ENCODE peak calls at places on chromosome 21, in ten cellular contexts. U is GM13977, Q is A673, H is astrocyte of the spinal cord, B is progenitor cell of endocrine pancreas, P is breast epithelium, I is MCF 10A, O is left lung, K is left ventricle myocardium inferior, R is neural crest cell. Y is an unnamed sample.

GRCh38 chr21:17746920-17747319 is 72.2 kb downstream of the C21orf91 start:
- DNase-seq in U (no peak), Q (no peak), H (no peak), B (no peak), P (no peak), I (no peak), O (no peak), K (no peak), R (no peak), Y (no peak)

GRCh38 chr21:44486302-44486701 is 31.0 kb downstream of the LRRC3 start:
- DNase-seq in U (no peak), Q (no peak), H (no peak), B (no peak), P (no peak), I (no peak), O (no peak), K (no peak), R (no peak), Y (no peak)

GRCh38 chr21:46008893-46009635 is 27.5 kb downstream of the COL6A1 start:
- DNase-seq in U (no peak), Q (no peak), H (no peak), B (no peak), P (peak; percentile 40), I (no peak), O (no peak), K (no peak), R (no peak), Y (no peak)

GRCh38 chr21:45874716-45875415 is 106.7 kb upstream of the COL6A1 start:
- DNase-seq in U (no peak), Q (peak; percentile 62), H (peak; percentile 98), B (no peak), P (no peak), I (peak; percentile 93), O (peak; percentile 66), K (no peak), R (no peak), Y (no peak)

GRCh38 chr21:26794597-26795397 is 50.4 kb downstream of the ADAMTS1 start:
- DNase-seq in U (no peak), Q (no peak), H (no peak), B (no peak), P (no peak), I (no peak), O (no peak), K (no peak), R (no peak), Y (no peak)

GRCh38 chr21:38806153-38806941 is 618 bp downstream of the ETS2 start:
- DNase-seq in U (peak; percentile 62), Q (peak; percentile 11), H (no peak), B (peak; percentile 27), P (no peak), I (no peak), O (peak; percentile 46), K (peak; percentile 53), R (peak; percentile 40), Y (peak; percentile 61)

GRCh38 chr21:32336711-32337110 is 38.1 kb downstream of the MRAP start:
- DNase-seq in U (no peak), Q (peak; percentile 30), H (peak; percentile 52), B (no peak), P (no peak), I (peak; percentile 59), O (no peak), K (no peak), R (no peak), Y (no peak)

GRCh38 chr21:35509004-35509704 is 460.1 kb upstream of the RUNX1 start:
- DNase-seq in U (no peak), Q (no peak), H (no peak), B (no peak), P (no peak), I (no peak), O (no peak), K (no peak), R (no peak), Y (no peak)

GRCh38 chr21:15549671-15550070 is 180.1 kb upstream of the USP25 start:
- DNase-seq in U (no peak), Q (peak; percentile 8), H (peak; percentile 2), B (no peak), P (no peak), I (peak; percentile 2), O (no peak), K (no peak), R (no peak), Y (no peak)

GRCh38 chr21:15558884-15559283 is 170.9 kb upstream of the USP25 start:
- DNase-seq in U (no peak), Q (no peak), H (no peak), B (no peak), P (no peak), I (no peak), O (no peak), K (no peak), R (no peak), Y (no peak)

GRCh38 chr21:15557925-15558324 is 171.9 kb upstream of the USP25 start:
- DNase-seq in U (no peak), Q (peak; percentile 82), H (no peak), B (no peak), P (no peak), I (no peak), O (no peak), K (no peak), R (no peak), Y (no peak)

GRCh38 chr21:15552914-15553491 is 176.8 kb upstream of the USP25 start:
- DNase-seq in U (no peak), Q (peak; percentile 22), H (peak; percentile 37), B (no peak), P (no peak), I (peak; percentile 41), O (no peak), K (no peak), R (no peak), Y (peak; percentile 4)
- TF ChIP-seq CTCF in U (peak; percentile 26), Q (peak; percentile 52), H (peak; percentile 58), B (peak; percentile 44), P (peak; percentile 19), I (peak; percentile 40), O (peak; percentile 33), K (peak; percentile 45), R (peak; percentile 65), Y (no peak)

GRCh38 chr21:41318218-41318617 is 1.6 kb downstream of the FAM3B start:
- DNase-seq in U (no peak), Q (no peak), H (no peak), B (no peak), P (no peak), I (no peak), O (no peak), K (no peak), R (no peak), Y (no peak)

GRCh38 chr21:41322496-41323382 is 6.1 kb downstream of the FAM3B start:
- DNase-seq in U (no peak), Q (no peak), H (no peak), B (peak; percentile 27), P (no peak), I (no peak), O (no peak), K (no peak), R (no peak), Y (no peak)

GRCh38 chr21:41319273-41319672 is 2.7 kb downstream of the FAM3B start:
- DNase-seq in U (no peak), Q (no peak), H (no peak), B (no peak), P (no peak), I (no peak), O (no peak), K (no peak), R (no peak), Y (no peak)

GRCh38 chr21:41321908-41322495 is 5.4 kb downstream of the FAM3B start:
- DNase-seq in U (no peak), Q (no peak), H (no peak), B (no peak), P (no peak), I (no peak), O (no peak), K (no peak), R (no peak), Y (no peak)

DNA sequence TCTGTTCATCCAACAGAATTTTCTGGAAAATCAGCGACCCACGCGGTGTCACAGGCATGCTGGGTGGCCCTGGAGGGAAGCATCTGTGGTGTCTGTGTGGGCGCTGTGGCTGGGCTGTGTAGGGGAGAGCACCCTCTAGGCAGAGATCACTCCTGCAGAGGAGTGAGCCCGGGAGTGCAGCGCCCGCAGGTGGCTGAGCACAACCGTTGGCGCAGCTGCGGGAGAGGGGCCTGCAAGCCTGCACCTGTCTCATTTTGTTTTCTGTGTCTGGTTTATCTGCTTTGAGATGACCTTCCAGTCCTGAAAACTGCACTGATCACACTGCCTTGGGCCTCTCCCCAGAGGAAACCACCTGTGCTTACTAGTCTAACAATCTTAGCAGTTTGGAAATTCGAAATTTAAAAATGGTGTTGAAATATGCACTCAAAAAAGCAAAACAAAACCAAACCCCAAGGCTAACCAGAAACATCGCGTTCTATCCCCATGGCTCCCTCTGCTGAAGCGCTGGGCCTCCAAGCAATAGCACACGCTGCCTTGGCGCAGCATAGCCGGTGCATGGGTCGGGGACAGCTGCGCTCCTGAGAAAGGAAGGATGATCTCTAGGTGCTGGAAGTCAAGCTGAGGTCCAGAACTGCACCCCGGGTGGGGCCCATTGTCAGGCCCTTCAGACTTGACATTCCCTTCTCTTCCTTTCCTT is 4.8 kb downstream of the FAM3B start:
- DNase-seq in U (no peak), Q (no peak), H (no peak), B (no peak), P (no peak), I (no peak), O (no peak), K (no peak), R (no peak), Y (no peak)
- TF ChIP-seq CTCF in U (peak; percentile 26), Q (no peak), H (no peak), B (no peak), P (no peak), I (no peak), O (no peak), K (no peak), R (no peak), Y (no peak)

DNA sequence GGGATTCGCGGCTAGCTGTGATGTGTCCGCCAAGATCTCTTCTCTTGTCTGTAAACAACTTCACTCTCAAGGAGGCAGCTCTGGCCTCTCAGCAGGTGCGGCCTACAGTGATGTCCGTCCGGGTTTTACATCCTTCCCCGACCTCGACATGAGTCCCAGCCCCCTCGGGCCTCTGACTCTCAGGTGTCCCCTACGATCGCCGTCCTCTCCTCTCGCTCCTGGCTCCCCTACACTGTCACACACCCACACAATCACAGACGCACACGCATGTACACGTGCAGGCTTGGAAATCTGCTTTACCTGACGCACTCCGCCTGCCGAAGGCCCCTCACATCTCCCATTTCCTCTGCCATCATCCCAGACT is 797 bp upstream of the RSPH1 start:
- DNase-seq in U (no peak), Q (no peak), H (no peak), B (no peak), P (no peak), I (no peak), O (peak; percentile 51), K (no peak), R (no peak), Y (no peak)
- TF ChIP-seq CTCF in U (no peak), Q (no peak), H (no peak), B (no peak), P (no peak), I (no peak), O (no peak), K (no peak), R (no peak), Y (no peak)

GRCh38 chr21:14955936-14956520 is 108.8 kb downstream of the NRIP1 start:
- DNase-seq in U (no peak), Q (no peak), H (no peak), B (no peak), P (no peak), I (no peak), O (no peak), K (no peak), R (no peak), Y (no peak)

GRCh38 chr21:14957836-14958235 is 107.0 kb downstream of the NRIP1 start:
- DNase-seq in U (no peak), Q (no peak), H (no peak), B (no peak), P (no peak), I (no peak), O (no peak), K (no peak), R (no peak), Y (no peak)

GRCh38 chr21:14956826-14957225 is 108.0 kb downstream of the NRIP1 start:
- DNase-seq in U (no peak), Q (no peak), H (peak; percentile 55), B (no peak), P (no peak), I (no peak), O (no peak), K (no peak), R (no peak), Y (no peak)

GRCh38 chr21:14949603-14950002 is 115.2 kb downstream of the NRIP1 start:
- DNase-seq in U (no peak), Q (no peak), H (no peak), B (no peak), P (no peak), I (no peak), O (no peak), K (no peak), R (no peak), Y (no peak)

DNA sequence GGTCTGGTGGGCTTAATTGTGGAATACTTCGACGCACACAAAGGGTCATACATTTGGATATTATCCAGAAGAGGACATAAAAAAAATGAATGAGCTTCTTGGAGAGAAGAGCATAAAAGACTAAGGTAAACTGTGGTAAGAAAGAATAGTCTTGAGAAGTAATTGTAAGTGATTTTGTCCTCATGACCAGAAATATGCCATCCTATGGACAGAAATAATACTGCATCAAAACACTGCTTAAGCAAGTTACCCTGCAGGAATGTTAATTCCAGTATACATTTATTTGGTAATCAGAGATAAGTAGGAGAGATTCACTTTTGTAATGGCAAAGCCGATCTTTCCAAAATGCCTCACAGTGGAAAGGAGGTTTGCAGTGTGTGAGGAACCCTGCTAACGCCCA is 111.9 kb downstream of the NRIP1 start:
- DNase-seq in U (no peak), Q (peak; percentile 4), H (no peak), B (no peak), P (no peak), I (peak; percentile 5), O (no peak), K (no peak), R (no peak), Y (no peak)
- TF ChIP-seq CTCF in U (no peak), Q (no peak), H (no peak), B (no peak), P (no peak), I (no peak), O (no peak), K (no peak), R (no peak), Y (no peak)

Y was measured in GM20000.